ENCODE peak calls at places on chromosomes 1 and 21, in six cellular contexts. H, X, N, D, T and U are unnamed samples.

GRCh38 chr1:12434174-12434573 is 183.8 kb downstream of the DHRS3 start:
- DNase-seq in H (peak; percentile 74), X (no peak), N (peak; percentile 51), D (peak; percentile 73), T (no peak), U (no peak)

GRCh38 chr21:33359446-33359845 is 34.7 kb downstream of the IFNAR1 start:
- DNase-seq in H (no peak), X (no peak), N (no peak), D (no peak), T (no peak), U (no peak)

GRCh38 chr1:168689726-168690602 is 39.0 kb downstream of the DPT start:
- DNase-seq in H (no peak), X (peak; percentile 86), N (no peak), D (no peak), T (no peak), U (no peak)

GRCh38 chr1:25834894-25835293 is 15.1 kb downstream of the MTFR1L start:
- DNase-seq in H (no peak), X (no peak), N (no peak), D (no peak), T (no peak), U (no peak)

GRCh38 chr1:109912214-109912861 is 1.7 kb downstream of the CSF1 start:
- DNase-seq in H (no peak), X (no peak), N (no peak), D (no peak), T (no peak), U (no peak)

GRCh38 chr1:177274687-177275211 is 104.0 kb downstream of the BRINP2 start:
- DNase-seq in H (no peak), X (no peak), N (no peak), D (no peak), T (no peak), U (no peak)

GRCh38 chr21:44761011-44761729 is 40.5 kb downstream of the UBE2G2 start:
- DNase-seq in H (peak; percentile 45), X (peak; percentile 44), N (no peak), D (no peak), T (no peak), U (no peak)

GRCh38 chr1:221912230-221912629 is 170.3 kb upstream of the DUSP10 start:
- DNase-seq in H (no peak), X (no peak), N (no peak), D (no peak), T (no peak), U (no peak)

GRCh38 chr1:222454782-222455181 is 93.1 kb downstream of the HHIPL2 start:
- DNase-seq in H (no peak), X (no peak), N (no peak), D (no peak), T (no peak), U (no peak)

GRCh38 chr1:188499690-188500089 is 1670.9 kb downstream of the PLA2G4A start:
- DNase-seq in H (no peak), X (no peak), N (no peak), D (no peak), T (no peak), U (no peak)

GRCh38 chr1:39331647-39332046 is 127.2 kb downstream of the MACF1 start:
- DNase-seq in H (no peak), X (no peak), N (no peak), D (no peak), T (no peak), U (no peak)

GRCh38 chr1:31785020-31785946 is 21.1 kb upstream of the ADGRB2 start:
- DNase-seq in H (no peak), X (no peak), N (no peak), D (no peak), T (no peak), U (no peak)

GRCh38 chr1:31787261-31787660 is 23.1 kb upstream of the ADGRB2 start:
- DNase-seq in H (no peak), X (no peak), N (no peak), D (no peak), T (no peak), U (no peak)

GRCh38 chr1:31784356-31785019 is 20.3 kb upstream of the ADGRB2 start:
- DNase-seq in H (no peak), X (no peak), N (no peak), D (no peak), T (no peak), U (no peak)

GRCh38 chr1:31786366-31787060 is 22.4 kb upstream of the ADGRB2 start:
- DNase-seq in H (no peak), X (no peak), N (no peak), D (no peak), T (no peak), U (no peak)

DNA sequence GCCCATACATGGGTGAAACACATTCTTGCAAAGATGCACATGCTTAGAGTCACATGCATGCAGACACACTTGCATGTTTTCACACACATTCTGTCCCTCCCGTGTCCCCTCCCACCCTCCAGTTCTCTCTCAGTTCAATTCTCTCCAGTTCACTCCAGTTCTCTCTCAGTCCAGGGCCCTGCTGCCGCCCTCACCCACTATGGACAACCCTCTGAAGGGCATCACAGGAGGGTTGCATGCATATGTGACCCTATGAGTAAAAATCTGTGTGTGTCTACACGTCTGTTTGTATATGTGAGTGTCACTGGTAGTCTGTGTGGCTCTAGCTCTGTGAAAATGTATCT is 21.8 kb upstream of the ADGRB2 start:
- DNase-seq in H (no peak), X (no peak), N (no peak), D (no peak), T (no peak), U (no peak)
- H3K9ac ChIP-seq in H (no peak overlapping the region), X (no peak overlapping the region), N (no peak overlapping the region), D (no peak overlapping the region), T (no peak overlapping the region), U (no peak overlapping the region)

GRCh38 chr1:16396591-16396990 is 29.5 kb downstream of the SZRD1 start:
- DNase-seq in H (no peak), X (no peak), N (no peak), D (no peak), T (no peak), U (no peak)
- TF ChIP-seq ZNF274 in H (no peak), X (no peak), N (no peak), D (no peak), T (no peak), U (no peak)

GRCh38 chr21:38959686-38960049 is 153.9 kb downstream of the ETS2 start:
- DNase-seq in H (no peak), X (no peak), N (no peak), D (no peak), T (no peak), U (no peak)
- H3K9ac ChIP-seq in H (no peak overlapping the region), X (peak overlapping the region; percentile 32), N (no peak overlapping the region), D (no peak overlapping the region), T (no peak overlapping the region), U (no peak overlapping the region)

DNA sequence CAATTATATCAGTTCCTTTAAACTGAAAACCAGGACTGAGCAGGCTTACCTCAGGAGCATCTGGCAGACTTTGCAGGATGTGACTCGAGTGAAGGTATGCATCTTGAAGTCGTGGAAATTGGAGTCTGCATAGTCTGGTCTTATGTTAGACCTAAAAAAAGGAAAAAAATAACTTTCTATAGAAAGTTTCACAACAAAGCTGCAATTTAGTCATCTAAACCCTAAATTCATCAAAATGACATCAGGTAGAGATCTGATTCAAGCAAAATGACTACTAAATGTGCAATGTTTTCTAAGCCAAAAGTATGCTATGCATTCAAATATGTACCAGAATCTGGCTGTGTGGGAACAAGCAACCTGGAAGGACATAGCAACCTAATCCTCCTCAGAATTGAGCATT is 260.1 kb downstream of the VAV3 start:
- DNase-seq in H (no peak), X (no peak), N (no peak), D (no peak), T (no peak), U (no peak)
- TF ChIP-seq ZNF274 in H (no peak), X (no peak), N (no peak), D (no peak), T (no peak), U (no peak)

GRCh38 chr1:59298178-59298583 is 1.3 kb downstream of the FGGY start:
- DNase-seq in H (peak; percentile 18), X (no peak), N (no peak), D (no peak), T (no peak), U (no peak)

GRCh38 chr1:59296358-59297256 is at the start of gene FGGY:
- DNase-seq in H (peak; percentile 94), X (peak; percentile 96), N (peak; percentile 94), D (peak; percentile 89), T (peak; percentile 88), U (peak; percentile 95)

GRCh38 chr1:59293849-59294248 is 3.0 kb upstream of the FGGY start:
- DNase-seq in H (no peak), X (no peak), N (no peak), D (no peak), T (no peak), U (no peak)

GRCh38 chr1:59294423-59294822 is 2.5 kb upstream of the FGGY start:
- DNase-seq in H (no peak), X (no peak), N (no peak), D (no peak), T (no peak), U (no peak)

GRCh38 chr1:59295603-59296002 is 1.3 kb upstream of the FGGY start:
- DNase-seq in H (peak; percentile 28), X (no peak), N (no peak), D (no peak), T (no peak), U (no peak)
- H3K9ac ChIP-seq in H (no peak overlapping the region), X (peak overlapping the region; percentile 91), N (peak overlapping the region; percentile 74), D (peak overlapping the region; percentile 64), T (no peak overlapping the region), U (peak overlapping the region; percentile 73)

DNA sequence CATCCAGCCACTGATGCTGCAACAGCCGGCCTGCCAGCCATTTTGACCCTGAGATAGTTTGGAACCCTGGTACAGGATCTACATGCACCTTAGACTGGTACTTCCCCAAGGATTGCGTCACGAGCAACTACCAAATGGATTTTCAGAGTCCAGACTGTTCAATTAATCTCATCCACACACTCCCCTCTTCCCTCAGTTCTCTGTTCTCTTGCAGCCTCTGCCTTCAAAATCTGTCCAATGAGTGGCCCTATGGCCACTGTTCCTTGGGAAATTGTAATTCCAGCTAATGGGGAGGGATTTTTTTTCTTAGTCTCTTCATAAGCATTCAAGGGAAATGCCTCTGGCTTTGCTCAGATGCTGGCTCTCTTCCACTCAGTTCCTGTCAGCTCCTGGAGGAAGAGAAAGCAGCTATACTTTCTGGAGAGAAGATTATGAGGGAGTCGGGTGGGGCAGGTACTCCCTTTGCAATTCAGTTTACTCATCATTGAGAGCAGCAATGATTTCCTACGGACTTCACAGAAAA is 19.8 kb upstream of the UAP1 start:
- DNase-seq in H (no peak), X (no peak), N (peak; percentile 47), D (no peak), T (no peak), U (no peak)
- TF ChIP-seq ZNF274 in H (no peak), X (no peak), N (no peak), D (no peak), T (no peak), U (no peak)